ENCODE peak calls at places on chromosomes 4 and X, in six cellular contexts. I is trophoblast cell, F is ecto neural progenitor cell, Y is cardiac fibroblast, Q is NCI-H1092 treated with DMSO at 0.1 percent for 48 hours, R is ascending aorta. V is an unnamed sample.

GRCh38 chrX:550514-550913 is 80.1 kb upstream of the SHOX start:
- DNase-seq in I (no peak), F (no peak), Y (no peak), Q (no peak), R (no peak), V (no peak)

GRCh38 chr4:149997881-149998421 is 80.3 kb upstream of the DCLK2 start:
- DNase-seq in I (no peak), F (no peak), Y (no peak), Q (no peak), R (no peak), V (no peak)

GRCh38 chr4:106245176-106245575 is 70.8 kb downstream of the TBCK start:
- DNase-seq in I (peak; percentile 79), F (no peak), Y (no peak), Q (no peak), R (no peak), V (no peak)

GRCh38 chr4:145180298-145181090 is at the start of gene OTUD4:
- DNase-seq in I (peak; percentile 92), F (peak; percentile 95), Y (peak; percentile 98), Q (peak; percentile 98), R (peak; percentile 98), V (peak; percentile 94)

GRCh38 chr4:39637572-39638357 is 900 bp downstream of the SMIM14 start:
- DNase-seq in I (peak; percentile 84), F (peak; percentile 69), Y (peak; percentile 71), Q (peak; percentile 65), R (peak; percentile 78), V (peak; percentile 50)

GRCh38 chr4:84498203-84499026 is 677 bp downstream of the NKX6-1 start:
- DNase-seq in I (peak; percentile 47), F (peak; percentile 76), Y (peak; percentile 34), Q (no peak), R (no peak), V (no peak)

GRCh38 chr4:105765690-105766407 is 57.3 kb downstream of the GSTCD start:
- DNase-seq in I (peak; percentile 64), F (no peak), Y (peak; percentile 90), Q (no peak), R (no peak), V (no peak)

GRCh38 chr4:150207871-150208270 is 129.6 kb downstream of the DCLK2 start:
- DNase-seq in I (no peak), F (no peak), Y (no peak), Q (no peak), R (no peak), V (no peak)

GRCh38 chr4:55409468-55410171 is 13.9 kb downstream of the TMEM165 start:
- DNase-seq in I (peak; percentile 30), F (no peak), Y (peak; percentile 62), Q (no peak), R (peak; percentile 71), V (no peak)

GRCh38 chr4:338759-339097 is 1.1 kb downstream of the ZNF141 start:
- DNase-seq in I (no peak), F (peak; percentile 48), Y (no peak), Q (no peak), R (no peak), V (no peak)

GRCh38 chrX:15244421-15244820 is 25.5 kb downstream of the ASB9 start:
- DNase-seq in I (no peak), F (no peak), Y (no peak), Q (no peak), R (no peak), V (no peak)

GRCh38 chr4:77500801-77501200 is 104.8 kb upstream of the CXCL13 start:
- DNase-seq in I (peak; percentile 25), F (no peak), Y (peak; percentile 6), Q (no peak), R (no peak), V (no peak)

GRCh38 chr4:77194366-77194765 is 37.4 kb downstream of the CCNG2 start:
- DNase-seq in I (peak; percentile 67), F (no peak), Y (no peak), Q (no peak), R (no peak), V (no peak)

GRCh38 chrX:21932277-21932996 is 8.1 kb upstream of the SMS start:
- DNase-seq in I (peak; percentile 80), F (no peak), Y (peak; percentile 90), Q (no peak), R (peak; percentile 81), V (no peak)

GRCh38 chr4:4506961-4507360 is 34.9 kb downstream of the STX18 start:
- DNase-seq in I (peak; percentile 29), F (no peak), Y (peak; percentile 33), Q (no peak), R (no peak), V (no peak)

GRCh38 chr4:51895816-51896408 is 53.0 kb downstream of the DCUN1D4 start:
- DNase-seq in I (peak; percentile 67), F (peak; percentile 70), Y (peak; percentile 74), Q (peak; percentile 47), R (peak; percentile 86), V (peak; percentile 60)

GRCh38 chr4:129378346-129378745 is 282.4 kb downstream of the C4orf33 start:
- DNase-seq in I (no peak), F (no peak), Y (no peak), Q (peak; percentile 33), R (no peak), V (no peak)